ENCODE peak calls at places on chromosomes 5 and 9, in five cellular contexts. G is fibroblast of pulmonary artery; N is HCT116; V is CD4-positive, alpha-beta T cell; Z is A549. P is an unnamed sample.

GRCh38 chr5:86500947-86501346 is 116.8 kb upstream of the COX7C start:
- DNase-seq in G (no peak), N (peak), V (no peak), Z (no peak), P (no peak)

GRCh38 chr9:92740446-92740961 is 24.1 kb downstream of the BICD2 start:
- DNase-seq in G (no peak), N (no peak), V (no peak), Z (no peak), P (no peak)

GRCh38 chr5:34534237-34535108 is 121.7 kb upstream of the RAI14 start:
- DNase-seq in G (peak), N (no peak), V (no peak), Z (no peak), P (peak)

GRCh38 chr5:150411245-150411979 is 1.3 kb downstream of the CD74 start:
- DNase-seq in G (peak), N (no peak), V (peak), Z (no peak), P (no peak)

GRCh38 chr5:56825222-56825824 is 10.0 kb downstream of the MAP3K1 start:
- DNase-seq in G (no peak), N (no peak), V (no peak), Z (no peak), P (no peak)

GRCh38 chr5:891117-891836 is 1.3 kb downstream of the BRD9 start:
- DNase-seq in G (peak), N (peak), V (no peak), Z (peak), P (no peak)

GRCh38 chr5:534006-534742 is 9.9 kb upstream of the SLC9A3 start:
- DNase-seq in G (no peak), N (no peak), V (no peak), Z (no peak), P (no peak)

GRCh38 chr5:169920446-169920845 is 59.8 kb downstream of the INSYN2B start:
- DNase-seq in G (no peak), N (no peak), V (no peak), Z (no peak), P (no peak)

GRCh38 chr5:45521067-45521466 is 175.1 kb downstream of the HCN1 start:
- DNase-seq in G (peak), N (peak), V (no peak), Z (no peak), P (no peak)

GRCh38 chr9:137312852-137313325 is 10.8 kb upstream of the NRARP start:
- DNase-seq in G (no peak), N (no peak), V (no peak), Z (no peak), P (no peak)

GRCh38 chr5:157516626-157517325 is 56.8 kb downstream of the NIPAL4 start:
- DNase-seq in G (peak), N (no peak), V (no peak), Z (peak), P (peak)

GRCh38 chr5:57666582-57666981 is 184.0 kb upstream of the ACTBL2 start:
- DNase-seq in G (peak), N (no peak), V (no peak), Z (no peak), P (no peak)

GRCh38 chr9:114499528-114499927 is 5.7 kb downstream of the WHRN start:
- DNase-seq in G (no peak), N (no peak), V (no peak), Z (no peak), P (no peak)

GRCh38 chr9:4490705-4491620 is 695 bp downstream of the SLC1A1 start:
- DNase-seq in G (no peak), N (no peak), V (no peak), Z (no peak), P (no peak)

GRCh38 chr5:14893351-14893750 is 21.8 kb upstream of the ANKH start:
- DNase-seq in G (no peak), N (no peak), V (no peak), Z (no peak), P (no peak)

GRCh38 chr9:96478829-96479371 is 28.9 kb downstream of the HABP4 start:
- DNase-seq in G (no peak), N (no peak), V (no peak), Z (no peak), P (peak)

GRCh38 chr9:80030801-80031200 is 459.0 kb downstream of the TLE4 start:
- DNase-seq in G (no peak), N (no peak), V (no peak), Z (no peak), P (no peak)

GRCh38 chr5:132656774-132657355 is 1.1 kb upstream of the IL13 start:
- DNase-seq in G (no peak), N (no peak), V (no peak), Z (no peak), P (no peak)

GRCh38 chr5:110702704-110703103 is 23.8 kb downstream of the TMEM232 start:
- DNase-seq in G (no peak), N (no peak), V (no peak), Z (no peak), P (no peak)

GRCh38 chr9:113521693-113522260 is 58.2 kb downstream of the RGS3 start:
- DNase-seq in G (no peak), N (no peak), V (no peak), Z (no peak), P (no peak)

GRCh38 chr5:148433826-148434225 is 50.1 kb downstream of the FBXO38 start:
- DNase-seq in G (no peak), N (no peak), V (no peak), Z (no peak), P (no peak)

GRCh38 chr9:92381780-92382179 is 22.6 kb downstream of the OGN start:
- DNase-seq in G (no peak), N (no peak), V (no peak), Z (no peak), P (no peak)

GRCh38 chr9:108675708-108676107 is 180.1 kb downstream of the ACTL7B start:
- DNase-seq in G (no peak), N (no peak), V (no peak), Z (no peak), P (no peak)
- TF ChIP-seq CTCF in G (no peak), N (no peak), V (no peak), Z (no peak), P (no peak)

GRCh38 chr9:124861342-124862229 is at the start of the genes ARPC5L and RPL35:
- DNase-seq in G (peak), N (peak), V (peak), Z (peak), P (peak)
- TF ChIP-seq CTCF in G (peak), N (no peak), V (peak), Z (no peak), P (peak)

GRCh38 chr5:180198208-180198607 is 10.8 kb downstream of the RASGEF1C start:
- DNase-seq in G (no peak), N (no peak), V (no peak), Z (no peak), P (no peak)

GRCh38 chr5:180202939-180203573 is 6.0 kb downstream of the RASGEF1C start:
- DNase-seq in G (no peak), N (no peak), V (no peak), Z (no peak), P (no peak)

GRCh38 chr5:180199390-180199789 is 9.6 kb downstream of the RASGEF1C start:
- DNase-seq in G (no peak), N (no peak), V (no peak), Z (no peak), P (no peak)

GRCh38 chr5:180204420-180204819 is 4.6 kb downstream of the RASGEF1C start:
- DNase-seq in G (no peak), N (no peak), V (no peak), Z (no peak), P (no peak)

GRCh38 chr5:180201051-180201987 is 7.7 kb downstream of the RASGEF1C start:
- DNase-seq in G (peak), N (peak), V (no peak), Z (peak), P (no peak)
- TF ChIP-seq CTCF in G (peak), N (peak), V (no peak), Z (peak), P (peak)

DNA sequence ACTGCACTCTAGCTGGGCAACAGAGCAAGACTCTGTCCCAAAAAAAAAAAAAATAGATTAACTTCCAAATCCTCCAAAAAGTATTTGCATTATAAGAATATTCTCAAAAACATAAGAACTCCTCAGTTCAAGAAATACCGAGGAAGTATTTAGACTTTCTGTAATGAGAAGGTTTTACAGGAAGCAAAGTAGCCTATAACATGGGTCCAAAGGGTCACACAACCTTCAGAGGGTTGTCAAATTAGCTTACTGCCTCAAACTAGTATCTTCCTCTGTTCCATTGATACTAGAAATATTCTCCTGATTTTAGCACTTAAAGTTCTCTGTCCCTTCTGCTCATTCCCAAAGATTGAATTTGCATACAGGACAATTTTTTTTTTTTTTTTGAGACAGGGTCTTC is 121.9 kb downstream of the INVS start:
- DNase-seq in G (no peak), N (no peak), V (no peak), Z (no peak), P (no peak)
- TF ChIP-seq CTCF in G (no peak), N (no peak), V (no peak), Z (no peak), P (no peak)